ENCODE peak calls at places on chromosomes 3 and 15, in six cellular contexts. D is CD4-positive, alpha-beta memory T cell; E is right cardiac atrium; T is NCI-H460; Q is H1; N is activated naive CD4-positive, alpha-beta T cell. R is an unnamed sample.

GRCh38 chr3:48413611-48414010 is 16.3 kb downstream of the PLXNB1 start:
- DNase-seq in D (no peak), N (no peak), Q (no peak), E (peak), T (no peak), R (no peak)

GRCh38 chr3:141431411-141432378 is 55.1 kb upstream of the RASA2 start:
- DNase-seq in E (no peak), D (no peak), T (no peak), Q (no peak), N (no peak), R (no peak)

GRCh38 chr3:194801378-194802124 is 115.9 kb downstream of the FAM43A start:
- DNase-seq in E (no peak), Q (no peak), D (no peak), T (no peak), N (no peak), R (no peak)

GRCh38 chr3:150623945-150624344 is 20.8 kb downstream of the SELENOT start:
- DNase-seq in E (no peak), D (no peak), T (no peak), N (no peak), Q (no peak), R (no peak)

GRCh38 chr15:92128788-92129187 is 264.9 kb upstream of the ST8SIA2 start:
- DNase-seq in Q (no peak), N (no peak), T (no peak), E (no peak), D (no peak), R (no peak)

GRCh38 chr3:125478321-125478720 is 41.7 kb downstream of the SNX4 start:
- DNase-seq in E (no peak), T (no peak), D (no peak), Q (no peak), N (no peak), R (no peak)

GRCh38 chr3:120552184-120553020 is 43.7 kb upstream of the NDUFB4 start:
- DNase-seq in E (peak), D (no peak), N (no peak), T (no peak), Q (no peak), R (no peak)

GRCh38 chr3:126304704-126305103 is 52.5 kb downstream of the KLF15 start:
- DNase-seq in D (no peak), N (no peak), Q (no peak), T (no peak), E (no peak), R (no peak)

GRCh38 chr3:17645074-17645698 is 97.2 kb downstream of the TBC1D5 start:
- DNase-seq in Q (no peak), D (peak), N (no peak), E (no peak), T (peak), R (peak)

GRCh38 chr15:52728899-52729298 is 49.7 kb upstream of the ATOSA start:
- DNase-seq in E (no peak), N (no peak), Q (no peak), D (no peak), T (no peak), R (no peak)

GRCh38 chr15:73352082-73352481 is 16.7 kb downstream of the HCN4 start:
- DNase-seq in N (no peak), E (peak), Q (no peak), T (no peak), D (no peak), R (no peak)

GRCh38 chr3:184230603-184231528 is 1.5 kb downstream of the VWA5B2 start:
- DNase-seq in N (no peak), Q (peak), E (no peak), D (no peak), T (no peak), R (no peak)

GRCh38 chr15:68725736-68726135 is 95.0 kb downstream of the ANP32A start:
- DNase-seq in T (no peak), Q (no peak), N (no peak), E (peak), D (no peak), R (no peak)

GRCh38 chr15:58398643-58399042 is 33.1 kb upstream of the LIPC start:
- DNase-seq in N (no peak), T (no peak), E (no peak), D (no peak), Q (no peak), R (no peak)

GRCh38 chr15:69685524-69686452 is 233.2 kb downstream of the RPLP1 start:
- DNase-seq in E (no peak), D (no peak), Q (no peak), T (no peak), N (no peak), R (no peak)

GRCh38 chr3:124467980-124468902 is 262.0 kb upstream of the UMPS start:
- DNase-seq in T (peak), N (no peak), E (peak), D (no peak), Q (peak), R (peak)

GRCh38 chr15:43204016-43204901 is 16.6 kb downstream of the EPB42 start:
- DNase-seq in D (peak), E (peak), T (peak), Q (peak), N (peak), R (peak)

GRCh38 chr15:49847937-49848823 is 227.3 kb downstream of the DTWD1 start:
- DNase-seq in E (no peak), D (no peak), Q (no peak), N (no peak), T (peak), R (peak)

GRCh38 chr3:99714146-99714545 is 75.8 kb downstream of the COL8A1 start:
- DNase-seq in E (no peak), Q (no peak), D (no peak), N (no peak), T (no peak), R (no peak)

GRCh38 chr3:127254730-127255129 is 33.1 kb downstream of the PRR20G start:
- DNase-seq in N (no peak), E (no peak), T (no peak), D (no peak), Q (no peak), R (peak)

GRCh38 chr3:97937205-97937604 is 35.0 kb downstream of the RIOX2 start:
- DNase-seq in Q (no peak), N (no peak), E (no peak), D (no peak), T (no peak), R (no peak)

GRCh38 chr15:45378913-45379262 is 544 bp upstream of the GATM start:
- DNase-seq in D (no peak), Q (no peak), E (no peak), N (no peak), T (no peak), R (no peak)

GRCh38 chr15:58026051-58026450 is 39.5 kb downstream of the ALDH1A2 start:
- DNase-seq in N (no peak), D (no peak), Q (no peak), E (no peak), T (no peak), R (no peak)

GRCh38 chr3:62365311-62366092 is 7.8 kb downstream of the FEZF2 start:
- DNase-seq in Q (peak), D (no peak), T (no peak), E (no peak), N (no peak), R (no peak)

GRCh38 chr15:68315495-68316007 is 38.0 kb downstream of the FEM1B start:
- DNase-seq in T (no peak), N (no peak), D (no peak), E (no peak), Q (peak), R (no peak)

GRCh38 chr3:103218146-103218545 is 783.3 kb downstream of the ZPLD1 start:
- DNase-seq in E (no peak), N (no peak), Q (no peak), T (no peak), D (no peak), R (no peak)

GRCh38 chr15:98715890-98716443 is 67.6 kb downstream of the IGF1R start:
- DNase-seq in E (no peak), T (no peak), Q (no peak), D (no peak), N (no peak), R (no peak)

GRCh38 chr15:56469484-56469883 is 4.5 kb upstream of the MNS1 start:
- DNase-seq in Q (no peak), E (no peak), N (no peak), D (no peak), T (no peak), R (no peak)

GRCh38 chr3:195086341-195086740 is 184.6 kb downstream of the XXYLT1 start:
- DNase-seq in D (no peak), T (no peak), N (no peak), Q (no peak), E (no peak), R (no peak)

GRCh38 chr3:115186351-115187148 is 39.5 kb upstream of the ZBTB20 start:
- DNase-seq in T (no peak), E (no peak), N (no peak), Q (no peak), D (no peak), R (no peak)

GRCh38 chr3:38634133-38634532 is 15.4 kb downstream of the SCN5A start:
- DNase-seq in E (no peak), Q (no peak), T (no peak), D (no peak), N (no peak), R (no peak)

GRCh38 chr3:99949956-99950670 is 132.5 kb downstream of the CMSS1 start:
- DNase-seq in N (no peak), T (no peak), D (no peak), E (no peak), Q (no peak), R (no peak)

GRCh38 chr15:80977627-80978036 is 12.0 kb downstream of the MESD start:
- DNase-seq in N (no peak), D (no peak), T (peak), Q (peak), E (peak), R (peak)

GRCh38 chr3:11482024-11482423 is 161.7 kb downstream of the VGLL4 start:
- DNase-seq in E (peak), N (no peak), D (no peak), Q (no peak), T (no peak), R (no peak)

GRCh38 chr3:59425942-59426341 is 376.1 kb upstream of the CFAP20DC start:
- DNase-seq in N (no peak), T (no peak), E (no peak), Q (no peak), D (peak), R (no peak)

GRCh38 chr3:121414924-121415323 is 130.9 kb downstream of the POLQ start:
- DNase-seq in D (no peak), Q (no peak), E (no peak), T (no peak), N (no peak), R (no peak)

GRCh38 chr3:188914556-188914955 is 257.2 kb upstream of the TPRG1 start:
- DNase-seq in T (no peak), E (no peak), N (no peak), D (no peak), Q (no peak), R (no peak)

GRCh38 chr3:28122227-28122626 is 119.2 kb upstream of the CMC1 start:
- DNase-seq in D (no peak), Q (no peak), T (no peak), N (no peak), E (no peak), R (no peak)

GRCh38 chr15:56052389-56053045 is 59.1 kb upstream of the NEDD4 start:
- DNase-seq in D (peak), Q (no peak), N (no peak), E (no peak), T (peak), R (peak)